ENCODE peak calls at places on chromosomes 3 and 15, in nine cellular contexts. C is adrenal gland, B is sigmoid colon, E is body of pancreas, Z is testis, G is uterus, A is heart left ventricle, D is NB4, U is stomach. O is an unnamed sample.

GRCh38 chr3:13352621-13353131 is 67.4 kb downstream of the NUP210 start:
- DNase-seq in C (no peak), B (no peak), E (no peak), Z (no peak), G (no peak), A (no peak), D (peak), U (no peak), O (peak)

GRCh38 chr3:154936196-154936595 is 143.9 kb upstream of the MME start:
- DNase-seq in C (no peak), B (no peak), E (no peak), Z (no peak), G (no peak), A (no peak), D (no peak), U (no peak), O (no peak)

GRCh38 chr15:68354923-68355322 is 77.0 kb downstream of the ITGA11 start:
- DNase-seq in C (no peak), B (no peak), E (no peak), Z (no peak), G (peak), A (no peak), D (peak), U (no peak), O (no peak)

GRCh38 chr3:33187368-33187634 is 31.3 kb downstream of the SUSD5 start:
- DNase-seq in C (no peak), B (no peak), E (no peak), Z (no peak), G (no peak), A (no peak), D (no peak), U (no peak), O (no peak)

GRCh38 chr3:70011582-70011981 is 12.0 kb downstream of the SAMMSON start:
- DNase-seq in C (no peak), B (no peak), E (no peak), Z (no peak), G (no peak), A (no peak), D (no peak), U (no peak), O (no peak)

GRCh38 chr3:31004025-31004678 is 109.7 kb upstream of the GADL1 start:
- DNase-seq in C (no peak), B (no peak), E (no peak), Z (no peak), G (no peak), A (no peak), D (no peak), U (no peak), O (no peak)

GRCh38 chr3:21697707-21698106 is 53.3 kb downstream of the ZNF385D start:
- DNase-seq in C (no peak), B (no peak), E (no peak), Z (no peak), G (no peak), A (no peak), D (no peak), U (no peak), O (no peak)

GRCh38 chr3:113897373-113897777 is 50.4 kb upstream of the ZDHHC23 start:
- DNase-seq in C (no peak), B (no peak), E (peak), Z (no peak), G (no peak), A (no peak), D (no peak), U (no peak), O (no peak)

GRCh38 chr3:52851348-52851747 is 16.5 kb upstream of the MUSTN1 start:
- DNase-seq in C (no peak), B (no peak), E (peak), Z (peak), G (no peak), A (no peak), D (peak), U (no peak), O (peak)

DNA sequence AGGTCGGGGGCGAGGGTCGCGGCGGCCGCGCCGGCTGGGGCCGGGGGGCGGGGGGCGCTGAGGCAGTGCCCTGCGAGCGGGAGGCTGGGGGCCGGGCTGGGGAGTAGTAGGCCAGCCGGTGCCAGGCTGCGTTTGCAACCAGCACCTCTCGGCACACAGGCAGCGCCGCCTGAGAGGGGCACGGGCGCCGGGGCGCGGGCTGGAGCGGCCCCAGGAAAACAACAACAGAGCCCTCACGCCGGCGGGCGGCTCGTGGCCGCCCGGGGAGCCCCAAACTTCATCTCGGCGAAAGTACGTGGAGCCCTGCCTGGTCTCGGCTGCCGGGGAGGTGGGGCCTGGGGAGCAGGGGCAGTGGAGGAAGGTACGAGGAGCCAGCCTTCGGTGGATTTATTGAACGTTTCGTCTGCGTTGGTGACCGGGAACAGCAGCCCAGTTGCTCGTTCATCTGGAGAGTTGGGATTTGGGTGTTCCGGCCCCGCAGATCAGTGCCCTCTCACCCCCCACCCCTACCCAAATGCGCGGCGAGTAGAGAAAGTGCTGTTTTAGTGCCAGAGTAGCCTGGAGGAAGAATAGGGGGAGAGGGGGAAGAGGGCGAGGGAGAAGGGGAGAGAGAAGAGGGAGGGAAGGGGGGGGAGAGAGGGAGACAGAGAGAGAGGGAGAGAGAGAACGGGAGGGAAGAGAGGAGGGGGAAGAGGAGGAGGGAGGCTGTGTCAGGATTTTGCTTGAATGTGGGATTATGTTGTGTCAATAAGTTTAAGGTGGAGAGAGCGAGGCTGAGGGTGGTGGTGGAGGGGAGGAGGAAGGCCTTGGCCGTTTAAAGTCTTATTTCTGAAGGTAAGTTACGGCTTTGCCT is 825 bp downstream of the BBX start:
- DNase-seq in C (peak), B (peak), E (peak), Z (peak), G (peak), A (peak), D (peak), U (peak), O (peak)
- TF ChIP-seq POLR2A in C (peak), B (no peak), E (peak), Z (no peak), G (no peak), A (no peak), D (peak), U (no peak), O (peak)

GRCh38 chr3:100150583-100150982 is 36.3 kb upstream of the FILIP1L start:
- DNase-seq in C (no peak), B (no peak), E (no peak), Z (no peak), G (no peak), A (no peak), D (no peak), U (no peak), O (no peak)
- TF ChIP-seq POLR2A in C (no peak), B (no peak), E (no peak), Z (no peak), G (no peak), A (no peak), D (no peak), U (no peak), O (no peak)

GRCh38 chr3:49013113-49013737 is 5.2 kb downstream of the DALRD3 start:
- DNase-seq in C (no peak), B (no peak), E (no peak), Z (no peak), G (no peak), A (peak), D (no peak), U (no peak), O (no peak)

GRCh38 chr3:49013738-49014660 is 4.4 kb downstream of the DALRD3 start:
- DNase-seq in C (no peak), B (no peak), E (peak), Z (peak), G (no peak), A (no peak), D (peak), U (peak), O (peak)

GRCh38 chr3:49015765-49016164 is 2.6 kb downstream of the DALRD3 start:
- DNase-seq in C (no peak), B (no peak), E (no peak), Z (no peak), G (no peak), A (no peak), D (no peak), U (no peak), O (no peak)

GRCh38 chr3:49016414-49017228 is 1.8 kb downstream of the DALRD3 start:
- DNase-seq in C (no peak), B (no peak), E (no peak), Z (no peak), G (no peak), A (no peak), D (no peak), U (no peak), O (no peak)

DNA sequence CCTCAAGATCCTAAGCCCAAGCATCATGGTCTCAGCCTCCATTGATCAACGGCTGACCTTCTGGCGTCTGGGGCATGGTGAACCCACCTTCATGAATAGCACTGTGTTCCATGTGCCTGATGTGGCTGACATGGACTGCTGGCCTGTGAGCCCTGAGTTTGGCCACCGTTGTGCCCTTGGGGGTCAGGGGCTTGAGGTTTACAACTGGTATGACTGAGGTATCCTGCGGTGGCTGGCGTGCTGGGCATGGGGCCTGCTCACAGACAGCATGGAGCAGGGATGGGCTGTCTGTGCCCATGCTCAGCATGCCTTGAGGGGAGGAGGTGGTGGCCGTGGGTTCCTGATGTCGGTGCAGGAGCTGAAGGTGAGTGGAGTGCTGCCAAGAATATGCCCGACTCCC is 3.3 kb downstream of the DALRD3 start:
- DNase-seq in C (no peak), B (peak), E (no peak), Z (no peak), G (no peak), A (no peak), D (no peak), U (no peak), O (no peak)
- TF ChIP-seq POLR2A in C (no peak), B (no peak), E (no peak), Z (no peak), G (no peak), A (no peak), D (no peak), U (no peak), O (no peak)

GRCh38 chr3:46713898-46714552 is 3.6 kb downstream of the PRSS50 start:
- DNase-seq in C (no peak), B (peak), E (no peak), Z (peak), G (no peak), A (peak), D (no peak), U (peak), O (no peak)
- TF ChIP-seq POLR2A in C (no peak), B (no peak), E (no peak), Z (no peak), G (no peak), A (no peak), D (no peak), U (no peak), O (no peak)

GRCh38 chr15:39579487-39580116 is 1.3 kb upstream of the THBS1 start:
- DNase-seq in C (peak), B (peak), E (peak), Z (peak), G (peak), A (peak), D (no peak), U (peak), O (no peak)

GRCh38 chr15:39580630-39581500 is at the start of gene THBS1:
- DNase-seq in C (peak), B (peak), E (peak), Z (peak), G (peak), A (peak), D (peak), U (peak), O (peak)

GRCh38 chr15:39580117-39580629 is 706 bp upstream of the THBS1 start:
- DNase-seq in C (peak), B (peak), E (peak), Z (peak), G (peak), A (peak), D (peak), U (peak), O (peak)

GRCh38 chr15:39581501-39582285 is 814 bp downstream of the THBS1 start:
- DNase-seq in C (no peak), B (peak), E (peak), Z (peak), G (peak), A (peak), D (peak), U (peak), O (no peak)

DNA sequence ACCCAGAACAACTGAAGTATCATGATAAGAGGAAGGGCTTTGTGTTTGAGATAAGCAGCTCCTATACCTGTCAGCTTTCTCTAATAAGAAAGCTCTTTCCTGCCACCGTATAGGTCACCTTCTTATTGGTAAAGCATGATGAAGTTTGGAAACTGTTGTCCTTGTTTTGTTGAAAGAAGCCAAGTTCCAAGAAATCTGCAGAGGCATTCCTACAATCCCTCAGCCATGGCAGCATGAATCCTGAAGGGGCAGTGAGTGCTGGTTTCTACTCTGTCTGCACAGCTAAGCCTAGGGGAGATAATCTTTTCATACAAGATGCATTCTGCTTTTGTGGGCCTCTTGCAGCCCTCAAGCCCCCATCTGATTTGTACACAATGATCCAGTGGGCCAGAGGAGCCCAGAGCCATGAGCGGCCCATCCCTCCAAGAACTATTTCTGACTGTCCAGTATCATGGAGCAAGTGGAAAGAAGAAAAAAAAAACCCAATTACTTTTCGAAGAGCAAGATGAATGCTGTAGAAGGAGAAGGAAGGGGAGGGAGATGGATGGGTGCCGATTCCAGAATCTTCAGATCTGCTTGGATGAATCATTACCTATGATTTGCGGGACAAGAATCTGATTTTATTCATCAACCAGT is 1.9 kb upstream of the THBS1 start:
- DNase-seq in C (no peak), B (peak), E (no peak), Z (no peak), G (no peak), A (no peak), D (no peak), U (no peak), O (no peak)
- TF ChIP-seq POLR2A in C (no peak), B (no peak), E (no peak), Z (no peak), G (no peak), A (no peak), D (no peak), U (no peak), O (no peak)

DNA sequence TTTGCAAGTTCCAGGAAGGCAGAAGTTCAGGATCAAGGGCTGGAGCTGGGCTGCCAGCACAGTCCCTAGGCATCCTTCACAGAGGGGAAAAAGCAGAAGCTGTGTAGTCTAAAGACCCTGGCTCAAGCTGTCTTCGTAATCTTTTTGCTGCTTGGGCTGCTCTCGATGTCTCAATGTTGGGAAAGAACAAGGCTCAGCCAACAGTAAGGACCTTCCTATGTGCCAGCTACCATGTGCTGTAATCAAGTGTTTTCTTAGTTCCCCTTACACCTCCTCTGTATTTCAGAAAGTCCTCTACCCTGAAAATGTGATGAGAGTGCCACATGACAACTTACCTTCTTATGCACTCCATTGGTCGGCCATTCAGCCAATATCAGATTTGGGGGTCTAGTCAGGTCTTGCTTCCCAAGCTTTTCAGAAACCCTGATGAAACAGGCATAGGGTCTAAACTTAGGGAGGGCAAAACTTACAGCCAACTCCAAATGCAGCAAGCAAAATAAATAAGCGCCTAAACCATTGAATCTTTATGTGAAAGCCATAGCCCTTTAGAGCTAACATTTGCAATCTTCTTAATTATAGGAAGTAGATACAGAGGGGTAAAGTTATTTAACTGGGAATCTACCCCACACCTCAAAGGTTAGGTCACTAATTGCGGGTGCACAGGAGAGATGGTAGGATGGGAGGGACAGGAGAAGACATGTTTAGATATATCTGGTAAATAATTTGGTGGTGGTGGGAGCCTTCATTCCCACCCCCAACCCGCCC is 1.2 kb upstream of the EDEM1 start:
- DNase-seq in C (no peak), B (no peak), E (no peak), Z (no peak), G (no peak), A (no peak), D (peak), U (no peak), O (peak)
- TF ChIP-seq POLR2A in C (no peak), B (no peak), E (no peak), Z (no peak), G (no peak), A (no peak), D (no peak), U (no peak), O (no peak)

GRCh38 chr3:67647390-67647878 is 7.0 kb downstream of the SUCLG2 start:
- DNase-seq in C (no peak), B (no peak), E (peak), Z (no peak), G (no peak), A (no peak), D (no peak), U (peak), O (no peak)

GRCh38 chr3:67649681-67650080 is 4.7 kb downstream of the SUCLG2 start:
- DNase-seq in C (no peak), B (no peak), E (no peak), Z (no peak), G (no peak), A (no peak), D (no peak), U (no peak), O (no peak)

GRCh38 chr3:67646586-67647234 is 7.7 kb downstream of the SUCLG2 start:
- DNase-seq in C (peak), B (no peak), E (no peak), Z (no peak), G (no peak), A (no peak), D (no peak), U (no peak), O (no peak)

GRCh38 chr3:67648701-67649100 is 5.7 kb downstream of the SUCLG2 start:
- DNase-seq in C (no peak), B (no peak), E (no peak), Z (no peak), G (no peak), A (no peak), D (peak), U (peak), O (no peak)

GRCh38 chr3:67648229-67648628 is 6.2 kb downstream of the SUCLG2 start:
- DNase-seq in C (no peak), B (no peak), E (no peak), Z (no peak), G (no peak), A (no peak), D (no peak), U (no peak), O (no peak)
- TF ChIP-seq POLR2A in C (no peak), B (no peak), E (no peak), Z (no peak), G (no peak), A (no peak), D (no peak), U (no peak), O (no peak)

DNA sequence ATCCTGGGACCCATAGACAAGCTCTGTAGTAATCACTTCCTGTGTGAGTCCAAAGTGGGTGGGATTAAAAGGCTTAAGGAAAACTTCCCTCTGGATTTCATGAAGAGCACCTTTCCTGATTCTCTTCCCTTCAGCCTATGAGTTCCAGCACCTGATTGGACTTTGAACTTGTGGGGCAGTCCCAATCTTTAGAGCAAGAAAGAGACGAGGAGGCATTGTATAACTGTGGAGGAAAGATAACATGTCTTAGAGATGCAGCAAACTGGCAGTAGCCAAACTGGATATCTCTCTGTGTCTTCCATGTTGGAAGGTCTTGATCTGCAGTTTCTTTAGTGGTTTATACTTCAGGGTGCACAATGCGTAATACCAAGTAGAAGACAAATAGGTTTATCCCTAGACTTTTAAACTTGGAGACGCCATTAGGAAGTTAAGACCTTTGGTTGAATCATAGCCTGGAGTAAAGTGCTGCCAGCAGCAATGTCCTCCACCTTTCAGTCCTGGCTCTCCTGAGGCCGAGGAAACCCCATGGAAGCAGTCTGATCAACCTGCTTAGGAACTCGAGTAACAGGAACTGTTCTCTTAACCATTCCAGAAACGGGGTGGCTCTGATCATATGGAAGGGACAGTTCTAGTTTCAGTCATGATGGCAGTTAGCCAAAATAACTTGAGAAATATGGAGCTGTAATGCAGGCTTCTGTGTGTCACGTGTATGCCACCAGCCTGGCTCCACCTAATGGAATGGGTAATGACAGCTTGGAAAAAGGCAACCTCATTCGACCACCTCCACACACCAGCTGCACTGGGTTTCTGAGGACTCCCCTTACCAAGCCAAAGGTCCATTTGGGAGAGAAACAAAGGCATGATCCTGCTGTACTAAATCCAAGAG is 4.7 kb downstream of the EIF1B start:
- DNase-seq in C (no peak), B (no peak), E (peak), Z (no peak), G (no peak), A (no peak), D (no peak), U (no peak), O (peak)
- TF ChIP-seq POLR2A in C (no peak), B (no peak), E (peak), Z (no peak), G (no peak), A (no peak), D (no peak), U (no peak), O (peak)